ENCODE peak calls at places on chromosomes 13 and 19, in seven cellular contexts. One of them, this sample, is unnamed.
A peak's percentile ranks its signal among the peaks of the same experiment; 100 is the strongest.

GRCh38 chr13:21516806-21517205 is 57.7 kb upstream of the ZDHHC20 start:
- DNase-seq in adrenal gland: no peak
- DNase-seq in keratinocyte: no peak
- DNase-seq in HCT116: no peak
- DNase-seq in IMR-90: no peak
- DNase-seq in fibroblast of lung: no peak
- DNase-seq in suprapubic skin: no peak
- DNase-seq in this sample: peak; percentile 10

GRCh38 chr19:6070179-6071102 is 39.9 kb downstream of the RFX2 start:
- DNase-seq in HCT116: no peak
- DNase-seq in fibroblast of lung: no peak
- DNase-seq in suprapubic skin: no peak
- DNase-seq in keratinocyte: no peak
- DNase-seq in adrenal gland: peak; percentile 10
- DNase-seq in IMR-90: no peak
- DNase-seq in this sample: no peak

GRCh38 chr13:27965740-27966640 is 3.1 kb downstream of the CDX2 start:
- DNase-seq in suprapubic skin: no peak
- DNase-seq in fibroblast of lung: no peak
- DNase-seq in HCT116: no peak
- DNase-seq in adrenal gland: no peak
- DNase-seq in keratinocyte: no peak
- DNase-seq in IMR-90: no peak
- DNase-seq in this sample: no peak

GRCh38 chr13:93947651-93948050 is 531.8 kb downstream of the DCT start:
- DNase-seq in IMR-90: no peak
- DNase-seq in fibroblast of lung: no peak
- DNase-seq in HCT116: no peak
- DNase-seq in adrenal gland: no peak
- DNase-seq in suprapubic skin: no peak
- DNase-seq in keratinocyte: no peak
- DNase-seq in this sample: no peak

GRCh38 chr13:75226755-75227435 is 255.1 kb downstream of the TBC1D4 start:
- DNase-seq in suprapubic skin: no peak
- DNase-seq in IMR-90: peak; percentile 86
- DNase-seq in fibroblast of lung: peak; percentile 99
- DNase-seq in adrenal gland: no peak
- DNase-seq in HCT116: no peak
- DNase-seq in keratinocyte: peak; percentile 30
- DNase-seq in this sample: peak; percentile 60

GRCh38 chr19:41367848-41368301 is 3.9 kb upstream of the B9D2 start:
- DNase-seq in suprapubic skin: no peak
- DNase-seq in IMR-90: peak; percentile 96
- DNase-seq in fibroblast of lung: peak; percentile 98
- DNase-seq in HCT116: no peak
- DNase-seq in keratinocyte: peak; percentile 84
- DNase-seq in adrenal gland: peak; percentile 47
- DNase-seq in this sample: peak; percentile 97

GRCh38 chr13:50403311-50403710 is 388.1 kb downstream of the KCNRG start:
- DNase-seq in suprapubic skin: no peak
- DNase-seq in IMR-90: peak; percentile 53
- DNase-seq in HCT116: no peak
- DNase-seq in keratinocyte: no peak
- DNase-seq in fibroblast of lung: no peak
- DNase-seq in adrenal gland: no peak
- DNase-seq in this sample: no peak

GRCh38 chr13:35164324-35164932 is 222.4 kb downstream of the NBEA start:
- DNase-seq in adrenal gland: no peak
- DNase-seq in suprapubic skin: no peak
- DNase-seq in IMR-90: peak; percentile 27
- DNase-seq in HCT116: peak; percentile 15
- DNase-seq in fibroblast of lung: peak; percentile 37
- DNase-seq in keratinocyte: no peak
- DNase-seq in this sample: peak; percentile 38

GRCh38 chr13:78593652-78594494 is 9.5 kb downstream of the POU4F1 start:
- DNase-seq in suprapubic skin: no peak
- DNase-seq in HCT116: no peak
- DNase-seq in adrenal gland: no peak
- DNase-seq in fibroblast of lung: no peak
- DNase-seq in keratinocyte: no peak
- DNase-seq in IMR-90: no peak
- DNase-seq in this sample: no peak

GRCh38 chr19:29676586-29676985 is 11.3 kb downstream of the PLEKHF1 start:
- DNase-seq in fibroblast of lung: no peak
- DNase-seq in HCT116: no peak
- DNase-seq in adrenal gland: no peak
- DNase-seq in suprapubic skin: no peak
- DNase-seq in IMR-90: no peak
- DNase-seq in keratinocyte: no peak
- DNase-seq in this sample: no peak

GRCh38 chr19:29674374-29675119 is 9.3 kb downstream of the PLEKHF1 start:
- DNase-seq in fibroblast of lung: no peak
- DNase-seq in IMR-90: no peak
- DNase-seq in keratinocyte: no peak
- DNase-seq in adrenal gland: no peak
- DNase-seq in HCT116: no peak
- DNase-seq in suprapubic skin: peak; percentile 52
- DNase-seq in this sample: no peak

GRCh38 chr19:29675120-29675649 is 9.9 kb downstream of the PLEKHF1 start:
- DNase-seq in keratinocyte: no peak
- DNase-seq in HCT116: no peak
- DNase-seq in fibroblast of lung: no peak
- DNase-seq in IMR-90: no peak
- DNase-seq in adrenal gland: no peak
- DNase-seq in suprapubic skin: no peak
- DNase-seq in this sample: no peak

GRCh38 chr19:29677001-29677781 is 11.9 kb downstream of the PLEKHF1 start:
- DNase-seq in fibroblast of lung: no peak
- DNase-seq in IMR-90: no peak
- DNase-seq in keratinocyte: no peak
- DNase-seq in HCT116: no peak
- DNase-seq in adrenal gland: no peak
- DNase-seq in suprapubic skin: no peak
- DNase-seq in this sample: no peak

DNA sequence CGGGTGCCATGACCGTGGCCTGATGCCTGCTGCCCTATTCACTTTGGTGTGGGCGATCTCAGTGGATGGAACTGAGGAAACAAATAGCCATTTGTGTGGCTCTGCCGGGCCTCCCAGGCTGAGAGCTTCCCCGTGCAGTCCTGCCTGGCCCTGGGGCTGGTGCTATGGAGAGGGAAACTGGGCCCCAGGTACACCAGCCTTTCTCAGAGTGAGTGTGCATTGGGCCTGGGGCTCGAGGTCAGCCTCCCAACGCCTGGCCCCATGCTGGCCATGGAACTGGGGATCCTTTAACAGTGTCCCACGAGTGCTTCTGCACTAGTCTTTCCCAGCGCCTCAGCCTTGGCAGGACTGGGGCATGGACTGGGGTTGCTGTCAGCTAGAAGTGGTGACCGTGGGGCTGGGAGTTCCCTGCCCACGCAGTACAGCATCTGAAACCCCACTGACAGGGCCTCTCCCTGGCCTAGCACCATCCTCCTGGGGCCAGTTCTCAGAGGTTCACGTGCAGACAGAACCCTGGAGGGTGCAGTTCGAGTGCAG is 10.5 kb downstream of the PLEKHF1 start:
- DNase-seq in HCT116: no peak
- DNase-seq in adrenal gland: no peak
- DNase-seq in fibroblast of lung: no peak
- DNase-seq in keratinocyte: no peak
- DNase-seq in IMR-90: no peak
- DNase-seq in suprapubic skin: no peak
- DNase-seq in this sample: no peak
- TF ChIP-seq CTCF in HCT116: no peak
- TF ChIP-seq CTCF in adrenal gland: no peak
- TF ChIP-seq CTCF in fibroblast of lung: no peak
- TF ChIP-seq CTCF in keratinocyte: no peak
- TF ChIP-seq CTCF in IMR-90: no peak
- TF ChIP-seq CTCF in suprapubic skin: no peak
- TF ChIP-seq CTCF in this sample: no peak

GRCh38 chr13:110576070-110576394 is 14.5 kb upstream of the RAB20 start:
- DNase-seq in IMR-90: no peak
- DNase-seq in keratinocyte: no peak
- DNase-seq in adrenal gland: no peak
- DNase-seq in fibroblast of lung: no peak
- DNase-seq in suprapubic skin: no peak
- DNase-seq in HCT116: no peak
- DNase-seq in this sample: no peak

GRCh38 chr13:110576736-110577476 is 15.4 kb upstream of the RAB20 start:
- DNase-seq in adrenal gland: no peak
- DNase-seq in fibroblast of lung: no peak
- DNase-seq in keratinocyte: no peak
- DNase-seq in IMR-90: no peak
- DNase-seq in HCT116: no peak
- DNase-seq in suprapubic skin: no peak
- DNase-seq in this sample: no peak

GRCh38 chr13:110572778-110573118 is 11.2 kb upstream of the RAB20 start:
- DNase-seq in fibroblast of lung: no peak
- DNase-seq in keratinocyte: no peak
- DNase-seq in HCT116: no peak
- DNase-seq in suprapubic skin: no peak
- DNase-seq in IMR-90: no peak
- DNase-seq in adrenal gland: no peak
- DNase-seq in this sample: no peak

GRCh38 chr13:110574161-110574560 is 12.6 kb upstream of the RAB20 start:
- DNase-seq in HCT116: no peak
- DNase-seq in adrenal gland: no peak
- DNase-seq in keratinocyte: no peak
- DNase-seq in IMR-90: no peak
- DNase-seq in suprapubic skin: no peak
- DNase-seq in fibroblast of lung: no peak
- DNase-seq in this sample: no peak

DNA sequence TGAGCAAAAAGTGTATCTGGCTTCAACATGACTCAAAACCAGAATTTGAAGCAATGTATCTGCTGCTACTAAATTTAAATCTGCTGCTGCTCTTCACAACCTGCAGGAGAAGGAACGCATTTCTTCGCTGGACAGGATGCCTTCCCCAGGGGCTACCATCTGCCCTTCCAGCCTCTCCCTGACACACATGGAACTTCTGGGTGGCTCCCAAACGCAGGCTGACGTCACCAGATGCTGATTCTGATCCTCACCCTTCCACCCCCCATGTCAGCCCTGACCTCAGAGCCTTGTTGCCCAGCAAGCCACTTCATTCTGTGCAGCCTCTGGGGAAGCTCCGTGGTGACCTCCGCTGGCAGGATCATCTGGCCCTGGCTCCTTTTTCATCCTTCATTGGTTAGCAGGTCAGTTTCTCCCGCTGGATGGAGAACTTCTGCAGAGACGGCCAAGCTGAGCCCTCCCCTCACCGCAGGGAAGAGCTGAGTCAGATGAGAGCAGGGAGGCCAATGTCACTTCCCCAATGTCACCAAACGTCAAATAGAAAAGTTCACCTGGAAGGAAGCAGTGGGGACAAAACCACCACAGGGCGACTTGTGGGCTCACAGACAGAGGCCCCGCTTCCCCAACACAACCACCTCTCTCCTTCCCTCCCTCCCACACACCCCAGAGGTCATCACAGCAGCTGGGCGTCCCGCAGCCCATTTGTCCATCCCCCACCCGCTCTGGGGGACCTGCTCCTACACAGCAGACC is 14.0 kb upstream of the RAB20 start:
- DNase-seq in HCT116: no peak
- DNase-seq in keratinocyte: no peak
- DNase-seq in fibroblast of lung: peak; percentile 9
- DNase-seq in adrenal gland: peak; percentile 78
- DNase-seq in IMR-90: peak; percentile 48
- DNase-seq in suprapubic skin: no peak
- DNase-seq in this sample: peak; percentile 62
- H3K4me3 ChIP-seq in HCT116: no peak overlapping the region
- H3K4me3 ChIP-seq in keratinocyte: no peak overlapping the region
- H3K4me3 ChIP-seq in fibroblast of lung: no peak overlapping the region
- H3K4me3 ChIP-seq in adrenal gland: no peak overlapping the region
- H3K4me3 ChIP-seq in IMR-90: no peak overlapping the region
- H3K4me3 ChIP-seq in suprapubic skin: no peak overlapping the region
- H3K4me3 ChIP-seq in this sample: no peak overlapping the region

GRCh38 chr13:37316935-37317334 is 211.5 kb upstream of the CSNK1A1L start:
- DNase-seq in fibroblast of lung: no peak
- DNase-seq in HCT116: no peak
- DNase-seq in keratinocyte: no peak
- DNase-seq in IMR-90: no peak
- DNase-seq in suprapubic skin: no peak
- DNase-seq in adrenal gland: no peak
- DNase-seq in this sample: no peak

GRCh38 chr13:37319041-37319443 is 213.6 kb upstream of the CSNK1A1L start:
- DNase-seq in adrenal gland: no peak
- DNase-seq in IMR-90: peak; percentile 84
- DNase-seq in suprapubic skin: no peak
- DNase-seq in keratinocyte: no peak
- DNase-seq in fibroblast of lung: peak; percentile 58
- DNase-seq in HCT116: no peak
- DNase-seq in this sample: peak; percentile 83

GRCh38 chr13:37313383-37313782 is 207.9 kb upstream of the CSNK1A1L start:
- DNase-seq in HCT116: no peak
- DNase-seq in fibroblast of lung: peak; percentile 95
- DNase-seq in keratinocyte: peak; percentile 88
- DNase-seq in adrenal gland: no peak
- DNase-seq in suprapubic skin: no peak
- DNase-seq in IMR-90: peak; percentile 92
- DNase-seq in this sample: peak; percentile 28
- TF ChIP-seq CTCF in HCT116: no peak
- TF ChIP-seq CTCF in fibroblast of lung: no peak
- TF ChIP-seq CTCF in keratinocyte: no peak
- TF ChIP-seq CTCF in adrenal gland: no peak
- TF ChIP-seq CTCF in suprapubic skin: no peak
- TF ChIP-seq CTCF in IMR-90: no peak
- TF ChIP-seq CTCF in this sample: no peak

DNA sequence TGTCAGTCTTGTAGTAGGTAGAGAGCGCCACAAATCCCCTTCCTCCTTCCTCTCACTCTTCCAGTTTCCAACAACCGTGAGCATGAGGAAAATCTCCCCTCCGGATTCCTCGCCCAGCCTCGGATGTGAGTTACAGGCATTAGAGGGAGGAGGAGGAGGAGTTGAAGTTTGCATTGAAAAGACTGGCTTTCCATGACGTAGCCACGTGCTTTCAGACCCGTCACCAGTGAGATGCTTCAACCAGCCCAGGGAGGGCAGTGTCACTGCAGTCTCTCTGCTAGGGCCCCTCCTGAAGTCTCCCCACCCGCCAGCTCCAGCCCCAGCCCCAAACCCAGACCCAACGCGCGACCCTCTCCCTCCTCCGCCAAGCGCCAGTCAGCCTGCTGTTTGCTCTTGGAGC is 444 bp upstream of the FGF14 start:
- DNase-seq in fibroblast of lung: peak; percentile 48
- DNase-seq in adrenal gland: no peak
- DNase-seq in HCT116: no peak
- DNase-seq in suprapubic skin: no peak
- DNase-seq in IMR-90: peak; percentile 39
- DNase-seq in keratinocyte: no peak
- DNase-seq in this sample: peak; percentile 33
- H3K4me3 ChIP-seq in fibroblast of lung: peak overlapping the region; percentile 68
- H3K4me3 ChIP-seq in adrenal gland: no peak overlapping the region
- H3K4me3 ChIP-seq in HCT116: no peak overlapping the region
- H3K4me3 ChIP-seq in suprapubic skin: peak overlapping the region; percentile 58
- H3K4me3 ChIP-seq in IMR-90: no peak overlapping the region
- H3K4me3 ChIP-seq in keratinocyte: peak overlapping the region; percentile 48
- H3K4me3 ChIP-seq in this sample: peak overlapping the region; percentile 55